ENCODE peak calls at places on chromosomes 6 and 20, in four cellular contexts. U, E, I and V are unnamed samples.

GRCh38 chr20:58869662-58870227 is 17.2 kb downstream of the GNAS start:
- DNase-seq in U (no peak), E (no peak), I (no peak), V (no peak)

GRCh38 chr20:4545526-4545925 is 176.2 kb upstream of the PRND start:
- DNase-seq in U (no peak), E (no peak), I (no peak), V (no peak)

GRCh38 chr6:170099387-170099786 is 191.5 kb downstream of the DLL1 start:
- DNase-seq in U (no peak), E (no peak), I (no peak), V (no peak)

GRCh38 chr6:22367331-22367730 is 70.5 kb upstream of the PRL start:
- DNase-seq in U (no peak), E (no peak), I (no peak), V (no peak)

GRCh38 chr6:17729223-17730077 is 22.7 kb upstream of the NUP153 start:
- DNase-seq in U (no peak), E (no peak), I (no peak), V (no peak)

GRCh38 chr20:59031326-59032022 is 661 bp downstream of the ATP5F1E start:
- DNase-seq in U (no peak), E (no peak), I (no peak), V (no peak)

GRCh38 chr20:38804682-38805501 is 605 bp upstream of the PPP1R16B start:
- DNase-seq in U (peak; percentile 65), E (peak; percentile 28), I (peak; percentile 44), V (peak; percentile 62)

GRCh38 chr6:6781172-6781876 is 192.8 kb downstream of the LY86 start:
- DNase-seq in U (no peak), E (no peak), I (no peak), V (no peak)

GRCh38 chr6:42017021-42017643 is 33.2 kb upstream of the TAF8 start:
- DNase-seq in U (no peak), E (peak; percentile 96), I (peak; percentile 28), V (peak; percentile 64)

GRCh38 chr6:52361347-52361944 is 505 bp upstream of the PAQR8 start:
- DNase-seq in U (no peak), E (peak; percentile 44), I (no peak), V (no peak)

GRCh38 chr6:37137201-37137880 is 32.6 kb upstream of the PIM1 start:
- DNase-seq in U (no peak), E (peak; percentile 48), I (no peak), V (no peak)

GRCh38 chr20:40953856-40954255 is 74.8 kb upstream of the TOP1 start:
- DNase-seq in U (no peak), E (no peak), I (no peak), V (no peak)

GRCh38 chr6:139230421-139230840 is 61.4 kb downstream of the TXLNB start:
- DNase-seq in U (no peak), E (no peak), I (no peak), V (peak; percentile 31)

GRCh38 chr20:4123537-4124225 is 108.3 kb upstream of the RNF24 start:
- DNase-seq in U (no peak), E (no peak), I (no peak), V (no peak)

GRCh38 chr20:40948352-40949267 is 80.0 kb upstream of the TOP1 start:
- DNase-seq in U (no peak), E (no peak), I (no peak), V (no peak)

GRCh38 chr6:147000545-147001488 is 203.4 kb upstream of the STXBP5 start:
- DNase-seq in U (no peak), E (peak; percentile 68), I (no peak), V (no peak)

GRCh38 chr6:126535138-126535537 is 195.2 kb downstream of the CENPW start:
- DNase-seq in U (no peak), E (no peak), I (no peak), V (no peak)

GRCh38 chr20:56418385-56418861 is 6.4 kb downstream of the CASS4 start:
- DNase-seq in U (no peak), E (no peak), I (no peak), V (no peak)

GRCh38 chr6:21826031-21826430 is 232.5 kb downstream of the SOX4 start:
- DNase-seq in U (no peak), E (no peak), I (no peak), V (no peak)

DNA sequence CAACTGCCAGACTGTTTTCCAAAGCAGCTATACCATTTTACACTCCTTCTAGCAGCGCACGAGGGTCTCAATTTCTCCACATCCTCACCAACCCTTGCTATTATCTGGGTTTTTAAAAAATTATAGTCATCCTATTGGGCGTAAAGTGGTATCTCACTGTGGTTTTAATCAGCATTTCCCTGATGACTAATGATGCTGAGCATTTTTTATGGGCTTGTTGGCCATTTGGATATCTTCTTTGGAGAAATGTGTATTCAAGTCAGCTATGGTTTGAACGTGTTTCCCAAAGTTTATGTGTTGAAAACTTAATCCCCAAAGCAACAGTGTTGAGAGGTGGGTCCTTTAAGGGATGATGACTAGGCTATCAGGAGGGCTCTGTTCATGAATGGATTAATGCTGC is 6.7 kb downstream of the MCUR1 start:
- DNase-seq in U (no peak), E (no peak), I (no peak), V (no peak)
- TF ChIP-seq SPI1 in U (no peak), E (no peak), I (no peak), V (no peak)

GRCh38 chr6:72622094-72622540 is 253 bp downstream of the KCNQ5 start:
- DNase-seq in U (no peak), E (peak; percentile 49), I (no peak), V (peak; percentile 70)
- TF ChIP-seq SPI1 in U (no peak), E (no peak), I (no peak), V (no peak)

GRCh38 chr6:151647871-151648639 is 154.2 kb downstream of the CCDC170 start:
- DNase-seq in U (no peak), E (peak; percentile 21), I (no peak), V (no peak)
- TF ChIP-seq SPI1 in U (no peak), E (no peak), I (no peak), V (no peak)

DNA sequence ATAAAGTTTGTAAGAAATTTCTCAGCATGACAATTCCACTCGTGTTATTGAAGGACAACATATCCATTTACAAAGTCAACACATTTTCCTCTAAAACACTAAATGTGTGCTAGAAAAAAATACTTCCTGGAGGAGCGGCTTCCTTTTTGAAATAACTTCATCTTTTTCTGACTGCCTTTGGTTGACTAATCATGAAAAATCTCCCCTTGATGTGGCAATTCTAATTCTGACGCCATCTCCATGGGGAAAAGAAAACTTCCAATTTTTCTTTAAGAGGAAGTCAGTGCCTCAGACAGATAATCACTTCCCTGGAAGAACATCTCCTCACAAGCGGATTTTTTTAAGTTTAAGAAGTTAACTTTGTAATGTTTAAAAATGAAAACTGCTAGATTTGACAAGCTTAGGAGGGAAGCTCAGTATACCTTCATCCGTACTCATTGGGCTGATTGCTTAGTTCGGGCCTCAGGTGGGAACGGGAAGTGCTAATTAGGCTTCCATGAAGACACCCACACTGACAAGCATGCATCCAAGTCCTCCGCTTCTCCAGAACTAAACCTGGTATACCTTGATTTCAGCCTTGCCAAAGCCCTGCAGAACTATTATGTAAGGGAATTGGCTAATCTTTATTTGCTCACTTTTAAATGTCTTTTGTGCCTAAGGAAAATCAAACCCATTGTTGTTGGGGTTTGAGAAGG is 35.1 kb upstream of the DUSP22 start:
- DNase-seq in U (no peak), E (no peak), I (no peak), V (peak; percentile 50)
- TF ChIP-seq SPI1 in U (no peak), E (no peak), I (peak; percentile 0), V (peak; percentile 25)

GRCh38 chr6:26302941-26303559 is 61.9 kb upstream of the BTN3A2 start:
- DNase-seq in U (no peak), E (no peak), I (no peak), V (no peak)

GRCh38 chr6:26306248-26306647 is 58.8 kb upstream of the BTN3A2 start:
- DNase-seq in U (no peak), E (no peak), I (no peak), V (no peak)

GRCh38 chr6:26307830-26308229 is 57.2 kb upstream of the BTN3A2 start:
- DNase-seq in U (no peak), E (no peak), I (no peak), V (no peak)

GRCh38 chr6:26304213-26305096 is 60.5 kb upstream of the BTN3A2 start:
- DNase-seq in U (no peak), E (peak; percentile 26), I (no peak), V (no peak)

GRCh38 chr6:26305097-26305841 is 59.7 kb upstream of the BTN3A2 start:
- DNase-seq in U (no peak), E (peak; percentile 86), I (no peak), V (peak; percentile 66)
- TF ChIP-seq SPI1 in U (no peak), E (no peak), I (no peak), V (no peak)

DNA sequence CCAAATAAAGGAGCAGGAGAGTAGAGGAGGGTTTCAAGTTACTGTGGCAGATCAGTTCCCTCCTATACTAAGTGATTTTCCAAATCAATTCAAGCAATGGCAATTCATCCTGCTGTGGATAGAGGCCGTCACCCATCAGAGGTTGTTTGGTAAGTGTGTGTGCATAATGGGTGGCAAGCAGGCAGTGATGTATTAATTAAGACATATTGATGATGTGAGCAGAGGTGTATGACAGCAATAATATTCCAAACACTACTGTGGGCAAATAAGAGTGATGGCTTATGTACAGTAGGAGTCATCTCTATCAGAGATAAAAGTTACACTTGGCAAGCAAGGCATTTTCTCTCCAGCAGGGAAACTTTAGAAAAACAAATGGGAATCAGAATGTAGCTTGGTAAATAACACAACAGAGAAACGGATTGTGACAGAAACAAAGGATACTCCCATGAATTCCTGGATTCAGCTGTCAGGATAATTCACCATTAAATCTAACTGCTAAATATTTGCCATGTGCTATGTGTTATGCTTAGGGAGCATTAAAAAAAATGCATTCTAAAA is 196.3 kb downstream of the KHDC1L start:
- DNase-seq in U (no peak), E (no peak), I (no peak), V (no peak)
- TF ChIP-seq SPI1 in U (no peak), E (no peak), I (no peak), V (no peak)

GRCh38 chr6:129181001-129181400 is 298.1 kb downstream of the LAMA2 start:
- DNase-seq in U (no peak), E (no peak), I (no peak), V (no peak)

GRCh38 chr6:129184808-129185366 is 301.9 kb downstream of the LAMA2 start:
- DNase-seq in U (no peak), E (no peak), I (no peak), V (no peak)

GRCh38 chr6:129183039-129183438 is 300.1 kb downstream of the LAMA2 start:
- DNase-seq in U (no peak), E (no peak), I (no peak), V (no peak)

GRCh38 chr6:129184324-129184723 is 301.4 kb downstream of the LAMA2 start:
- DNase-seq in U (no peak), E (no peak), I (no peak), V (no peak)

DNA sequence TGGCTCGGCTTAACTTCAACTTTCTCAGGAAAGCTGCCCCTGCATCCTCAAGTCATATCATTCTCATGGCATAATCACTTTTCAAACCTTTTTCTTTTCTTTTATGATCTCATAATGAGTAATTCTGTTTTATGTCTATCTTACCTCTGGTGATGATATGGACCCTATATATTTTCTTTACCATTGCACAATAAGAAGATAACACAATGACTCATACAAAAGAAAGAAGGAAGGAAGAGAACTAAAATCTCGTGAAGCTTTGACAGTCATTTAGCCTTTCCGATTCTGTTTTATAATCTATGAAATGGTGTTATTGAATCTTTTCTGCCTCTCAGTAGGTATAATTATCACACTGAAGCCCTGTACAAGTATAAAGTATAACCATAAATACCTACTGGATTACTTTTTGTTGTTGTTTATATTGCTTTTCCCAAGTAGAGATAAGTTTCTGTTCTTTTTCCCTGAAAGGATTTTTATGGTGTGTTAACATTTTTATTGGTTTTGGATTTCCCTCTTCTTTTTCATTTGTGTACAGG is 300.8 kb downstream of the LAMA2 start:
- DNase-seq in U (no peak), E (no peak), I (no peak), V (no peak)
- TF ChIP-seq SPI1 in U (no peak), E (no peak), I (no peak), V (no peak)